ENCODE peak calls at places on chromosomes 11 and 22, in four cellular contexts. One of them, this sample, is unnamed.

GRCh38 chr22:47419239-47419638 is 656.8 kb downstream of the TBC1D22A start:
- DNase-seq in hepatocyte: no peak
- DNase-seq in fibroblast of mammary gland: no peak
- DNase-seq in A549: no peak
- DNase-seq in this sample: no peak

GRCh38 chr11:12629601-12630313 is 44.5 kb upstream of the TEAD1 start:
- DNase-seq in fibroblast of mammary gland: peak; percentile 68
- DNase-seq in A549: no peak
- DNase-seq in hepatocyte: no peak
- DNase-seq in this sample: no peak

GRCh38 chr11:1880746-1881441 is 10.8 kb downstream of the PRR33 start:
- DNase-seq in fibroblast of mammary gland: no peak
- DNase-seq in hepatocyte: no peak
- DNase-seq in A549: no peak
- DNase-seq in this sample: no peak

GRCh38 chr11:85464283-85464682 is 162.9 kb downstream of the DLG2 start:
- DNase-seq in hepatocyte: no peak
- DNase-seq in A549: peak; percentile 4
- DNase-seq in fibroblast of mammary gland: no peak
- DNase-seq in this sample: no peak

GRCh38 chr11:98711011-98711410 is 309.7 kb upstream of the CNTN5 start:
- DNase-seq in fibroblast of mammary gland: no peak
- DNase-seq in A549: no peak
- DNase-seq in hepatocyte: no peak
- DNase-seq in this sample: no peak

GRCh38 chr11:106493751-106494150 is 416.3 kb downstream of the AASDHPPT start:
- DNase-seq in A549: no peak
- DNase-seq in hepatocyte: no peak
- DNase-seq in fibroblast of mammary gland: peak; percentile 26
- DNase-seq in this sample: no peak

GRCh38 chr22:42648368-42649260 is 578 bp downstream of the CYB5R3 start:
- DNase-seq in hepatocyte: peak; percentile 79
- DNase-seq in fibroblast of mammary gland: peak; percentile 24
- DNase-seq in A549: peak; percentile 43
- DNase-seq in this sample: no peak

GRCh38 chr11:128580612-128581011 is 6.7 kb downstream of the ETS1 start:
- DNase-seq in hepatocyte: no peak
- DNase-seq in fibroblast of mammary gland: no peak
- DNase-seq in A549: no peak
- DNase-seq in this sample: no peak

GRCh38 chr11:134950692-134951304 is 538.8 kb upstream of the B3GAT1 start:
- DNase-seq in fibroblast of mammary gland: peak; percentile 55
- DNase-seq in A549: no peak
- DNase-seq in hepatocyte: no peak
- DNase-seq in this sample: no peak

GRCh38 chr11:10263929-10264328 is 30.1 kb downstream of the SBF2 start:
- DNase-seq in hepatocyte: no peak
- DNase-seq in A549: no peak
- DNase-seq in fibroblast of mammary gland: peak; percentile 73
- DNase-seq in this sample: no peak

GRCh38 chr11:123145220-123145619 is 49.8 kb downstream of the CLMP start:
- DNase-seq in hepatocyte: peak; percentile 66
- DNase-seq in A549: peak; percentile 94
- DNase-seq in fibroblast of mammary gland: peak; percentile 98
- DNase-seq in this sample: peak; percentile 73

GRCh38 chr11:118514103-118514502 is 13.2 kb upstream of the TTC36 start:
- DNase-seq in hepatocyte: no peak
- DNase-seq in A549: no peak
- DNase-seq in fibroblast of mammary gland: no peak
- DNase-seq in this sample: no peak

GRCh38 chr11:71189768-71190315 is 62.5 kb downstream of the SHANK2 start:
- DNase-seq in hepatocyte: no peak
- DNase-seq in fibroblast of mammary gland: no peak
- DNase-seq in A549: no peak
- DNase-seq in this sample: no peak

GRCh38 chr11:627273-627585 is 248 bp upstream of the SCT start:
- DNase-seq in hepatocyte: no peak
- DNase-seq in A549: no peak
- DNase-seq in fibroblast of mammary gland: no peak
- DNase-seq in this sample: no peak

GRCh38 chr22:11042116-11042515 is 4485.9 kb upstream of the OR11H1 start:
- DNase-seq in hepatocyte: peak; percentile 6
- DNase-seq in A549: no peak
- DNase-seq in fibroblast of mammary gland: no peak
- DNase-seq in this sample: no peak

GRCh38 chr22:43293661-43294392 is 49.3 kb downstream of the SCUBE1 start:
- DNase-seq in fibroblast of mammary gland: peak; percentile 62
- DNase-seq in hepatocyte: peak; percentile 93
- DNase-seq in A549: peak; percentile 73
- DNase-seq in this sample: no peak

GRCh38 chr11:77789061-77789730 is 31.3 kb downstream of the RSF1 start:
- DNase-seq in A549: no peak
- DNase-seq in hepatocyte: no peak
- DNase-seq in fibroblast of mammary gland: no peak
- DNase-seq in this sample: no peak

GRCh38 chr11:24421766-24422165 is 75.1 kb upstream of the LUZP2 start:
- DNase-seq in fibroblast of mammary gland: no peak
- DNase-seq in A549: no peak
- DNase-seq in hepatocyte: no peak
- DNase-seq in this sample: no peak

GRCh38 chr11:117219001-117219400 is 12.9 kb downstream of the PCSK7 start:
- DNase-seq in A549: no peak
- DNase-seq in hepatocyte: peak; percentile 1
- DNase-seq in fibroblast of mammary gland: no peak
- DNase-seq in this sample: no peak

GRCh38 chr11:13320688-13321087 is 43.1 kb downstream of the BMAL1 start:
- DNase-seq in fibroblast of mammary gland: no peak
- DNase-seq in hepatocyte: no peak
- DNase-seq in A549: no peak
- DNase-seq in this sample: no peak

GRCh38 chr22:37212174-37212906 is at the start of gene SSTR3:
- DNase-seq in hepatocyte: peak; percentile 76
- DNase-seq in fibroblast of mammary gland: no peak
- DNase-seq in A549: no peak
- DNase-seq in this sample: no peak

GRCh38 chr22:47209547-47210023 is 447.1 kb downstream of the TBC1D22A start:
- DNase-seq in A549: no peak
- DNase-seq in hepatocyte: no peak
- DNase-seq in fibroblast of mammary gland: no peak
- DNase-seq in this sample: no peak

GRCh38 chr11:75350743-75351540 is 519 bp downstream of the ARRB1 start:
- DNase-seq in hepatocyte: no peak
- DNase-seq in fibroblast of mammary gland: peak; percentile 48
- DNase-seq in A549: no peak
- DNase-seq in this sample: no peak

GRCh38 chr11:46119352-46120216 is 1.7 kb downstream of the PHF21A start:
- DNase-seq in hepatocyte: peak; percentile 77
- DNase-seq in fibroblast of mammary gland: peak; percentile 71
- DNase-seq in A549: peak; percentile 80
- DNase-seq in this sample: peak; percentile 26

GRCh38 chr11:72524711-72525110 is 90.4 kb upstream of the CLPB start:
- DNase-seq in hepatocyte: no peak
- DNase-seq in A549: no peak
- DNase-seq in fibroblast of mammary gland: peak; percentile 59
- DNase-seq in this sample: no peak

DNA sequence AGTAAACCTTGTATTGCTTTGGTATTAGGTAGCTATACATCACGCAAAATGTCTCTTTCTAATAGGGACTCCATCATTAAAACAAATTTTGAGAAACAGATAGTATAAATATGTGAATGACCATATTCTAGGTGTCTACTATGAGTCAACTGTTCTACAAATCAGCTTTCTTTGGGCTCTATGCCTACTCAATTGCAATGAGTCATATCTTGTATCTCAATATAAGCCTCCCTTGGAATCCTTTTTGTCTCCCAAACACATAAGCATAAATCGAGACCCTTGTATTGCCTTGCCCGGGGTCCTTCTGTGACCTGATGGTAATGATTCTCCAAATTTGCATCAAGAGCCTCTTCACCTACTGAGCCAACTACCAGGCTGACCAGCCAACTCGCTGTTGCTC is 22.3 kb downstream of the BLID start:
- DNase-seq in hepatocyte: no peak
- DNase-seq in fibroblast of mammary gland: peak; percentile 87
- DNase-seq in A549: no peak
- DNase-seq in this sample: no peak
- TF ChIP-seq CTCF in hepatocyte: no peak
- TF ChIP-seq CTCF in fibroblast of mammary gland: no peak
- TF ChIP-seq CTCF in A549: no peak
- TF ChIP-seq CTCF in this sample: no peak

DNA sequence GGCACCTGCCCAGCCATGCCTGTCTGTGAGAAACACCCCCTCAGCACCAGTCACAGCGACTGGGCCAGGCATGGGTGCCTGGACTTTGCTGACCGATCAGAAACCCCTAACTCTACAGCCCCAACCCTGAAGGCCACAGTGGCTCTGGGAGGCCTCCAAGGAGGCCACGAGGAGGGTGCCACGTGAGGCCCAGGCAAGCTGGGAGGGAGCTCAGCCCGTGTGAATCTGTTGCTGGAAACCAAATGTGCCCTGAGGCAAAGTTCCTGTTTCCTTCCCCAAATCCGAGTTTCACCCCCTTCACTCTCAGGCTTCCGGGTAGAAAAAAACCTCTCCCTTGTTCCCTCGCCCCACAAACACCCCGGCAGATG is 1.3 kb downstream of the UNC93B1 start:
- DNase-seq in A549: no peak
- DNase-seq in hepatocyte: no peak
- DNase-seq in fibroblast of mammary gland: no peak
- DNase-seq in this sample: no peak
- H3K4me3 ChIP-seq in A549: peak overlapping the region; percentile 97
- H3K4me3 ChIP-seq in hepatocyte: no peak overlapping the region
- H3K4me3 ChIP-seq in fibroblast of mammary gland: no peak overlapping the region
- H3K4me3 ChIP-seq in this sample: no peak overlapping the region

DNA sequence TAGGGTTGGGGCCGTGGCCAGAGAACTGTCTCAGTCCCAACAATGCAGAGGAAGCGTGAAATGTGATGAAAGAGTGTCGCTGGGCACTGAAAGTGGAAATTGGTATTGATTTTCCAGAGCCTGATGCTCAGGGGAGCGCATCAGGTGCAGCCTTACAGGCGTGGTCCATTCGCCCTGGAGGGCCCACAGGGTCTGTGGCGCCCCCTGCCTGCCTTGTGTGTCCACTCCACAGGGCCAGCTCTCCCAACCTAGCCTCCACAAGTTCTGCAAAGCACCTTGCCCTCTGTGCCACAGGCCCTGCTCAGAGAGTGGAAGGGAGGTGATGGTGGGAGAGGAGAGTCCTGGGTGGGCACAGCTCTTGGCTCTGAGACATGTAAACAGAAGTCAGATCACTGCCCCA is 54.9 kb upstream of the LMO1 start:
- DNase-seq in A549: no peak
- DNase-seq in fibroblast of mammary gland: no peak
- DNase-seq in hepatocyte: no peak
- DNase-seq in this sample: no peak
- TF ChIP-seq CTCF in A549: peak; percentile 6
- TF ChIP-seq CTCF in fibroblast of mammary gland: peak; percentile 16
- TF ChIP-seq CTCF in hepatocyte: no peak
- TF ChIP-seq CTCF in this sample: peak; percentile 19

GRCh38 chr11:20668844-20669832 is at the start of gene NELL1:
- DNase-seq in hepatocyte: peak; percentile 42
- DNase-seq in A549: no peak
- DNase-seq in fibroblast of mammary gland: no peak
- DNase-seq in this sample: no peak

GRCh38 chr11:20671856-20672546 is 2.6 kb downstream of the NELL1 start:
- DNase-seq in fibroblast of mammary gland: no peak
- DNase-seq in hepatocyte: peak; percentile 17
- DNase-seq in A549: peak; percentile 20
- DNase-seq in this sample: peak; percentile 25

GRCh38 chr11:20669833-20670684 is 673 bp downstream of the NELL1 start:
- DNase-seq in hepatocyte: no peak
- DNase-seq in A549: no peak
- DNase-seq in fibroblast of mammary gland: no peak
- DNase-seq in this sample: no peak

GRCh38 chr11:20672575-20672974 is 3.2 kb downstream of the NELL1 start:
- DNase-seq in hepatocyte: no peak
- DNase-seq in A549: peak; percentile 20
- DNase-seq in fibroblast of mammary gland: peak; percentile 3
- DNase-seq in this sample: no peak

DNA sequence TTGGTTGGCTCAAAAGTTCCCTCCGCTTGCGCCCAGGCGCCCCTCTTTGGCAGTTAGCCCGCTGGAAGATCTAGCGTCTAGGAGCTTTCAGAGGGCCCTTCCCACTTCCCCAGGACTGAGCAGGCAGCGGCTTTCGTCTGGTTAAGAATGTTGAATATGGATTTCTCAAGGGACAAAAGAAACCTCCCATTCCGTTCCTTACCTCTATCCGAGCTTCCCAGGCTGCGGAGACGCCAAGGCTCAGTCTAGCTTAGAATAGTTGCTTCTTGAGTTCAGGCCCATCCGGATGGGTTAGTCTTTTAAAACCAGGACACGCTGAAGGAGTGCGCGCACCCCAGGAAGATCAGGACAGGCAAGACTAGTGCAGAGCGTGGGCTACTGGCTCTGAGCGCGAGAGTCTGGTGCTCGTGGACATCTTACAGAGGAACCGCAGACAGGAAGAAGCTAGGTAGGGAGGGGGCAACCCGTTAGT is 1.6 kb downstream of the NELL1 start:
- DNase-seq in fibroblast of mammary gland: no peak
- DNase-seq in A549: no peak
- DNase-seq in hepatocyte: no peak
- DNase-seq in this sample: no peak
- H3K4me3 ChIP-seq in fibroblast of mammary gland: no peak overlapping the region
- H3K4me3 ChIP-seq in A549: no peak overlapping the region
- H3K4me3 ChIP-seq in hepatocyte: no peak overlapping the region
- H3K4me3 ChIP-seq in this sample: no peak overlapping the region

This sample was measured in epithelial cell of proximal tubule.